ENCODE peak calls at places on chromosomes 2 and 18, in four cellular contexts. J is K562, F is GM12878, V is HepG2. Q is an unnamed sample.

GRCh38 chr2:3097804-3098203 is 279.8 kb downstream of the EIPR1 start:
- DNase-seq in J (no peak), V (no peak), F (no peak), Q (no peak)

GRCh38 chr18:24530630-24531111 is 70.2 kb downstream of the HRH4 start:
- DNase-seq in V (no peak), F (no peak), J (no peak), Q (no peak)

GRCh38 chr2:96949701-96950350 is 36.6 kb downstream of the FAM178B start:
- DNase-seq in F (no peak), V (no peak), J (no peak), Q (no peak)

GRCh38 chr2:6297238-6297637 is 568.5 kb downstream of the CMPK2 start:
- DNase-seq in V (no peak), J (no peak), F (no peak), Q (no peak)

GRCh38 chr2:224946911-224947310 is 95.4 kb downstream of the DOCK10 start:
- DNase-seq in J (no peak), V (no peak), F (no peak), Q (no peak)

GRCh38 chr18:8807502-8807833 is 102.1 kb downstream of the MTCL1 start:
- DNase-seq in F (no peak), V (no peak), J (no peak), Q (no peak)

GRCh38 chr18:78875268-78875997 is 104.2 kb upstream of the SALL3 start:
- DNase-seq in F (no peak), J (peak; percentile 36), V (peak; percentile 8), Q (peak; percentile 67)

GRCh38 chr2:138537170-138537915 is 35.8 kb downstream of the SPOPL start:
- DNase-seq in J (no peak), F (no peak), V (no peak), Q (no peak)

GRCh38 chr2:68653538-68653982 is 10.2 kb downstream of the PROKR1 start:
- DNase-seq in J (peak; percentile 41), V (no peak), F (peak; percentile 7), Q (no peak)

GRCh38 chr2:219631925-219632757 is 4.7 kb downstream of the SLC4A3 start:
- DNase-seq in F (no peak), V (no peak), J (no peak), Q (peak; percentile 8)

GRCh38 chr2:86066915-86067314 is 38.8 kb downstream of the POLR1A start:
- DNase-seq in F (no peak), V (no peak), J (no peak), Q (no peak)

GRCh38 chr2:54471221-54471711 is 15.1 kb downstream of the SPTBN1 start:
- DNase-seq in F (peak; percentile 55), J (no peak), V (peak; percentile 90), Q (no peak)

GRCh38 chr2:12325806-12326205 is 390.9 kb upstream of the TRIB2 start:
- DNase-seq in V (no peak), J (no peak), F (no peak), Q (no peak)

GRCh38 chr2:18889565-18890332 is 300.4 kb upstream of the NT5C1B start:
- DNase-seq in V (peak; percentile 93), F (no peak), J (no peak), Q (no peak)

GRCh38 chr2:135820003-135820618 is 16.9 kb downstream of the LCT start:
- DNase-seq in J (no peak), V (no peak), F (peak; percentile 48), Q (no peak)

GRCh38 chr2:232624554-232624842 is 8.9 kb upstream of the EFHD1 start:
- DNase-seq in J (no peak), V (no peak), F (no peak), Q (no peak)

GRCh38 chr2:129002751-129003150 is 684.1 kb upstream of the HS6ST1 start:
- DNase-seq in J (no peak), F (no peak), V (no peak), Q (no peak)
- TF ChIP-seq CREB1 in J (no peak), F (no peak), V (no peak), Q (no peak)

GRCh38 chr2:23465138-23465537 is 80.2 kb downstream of the KLHL29 start:
- DNase-seq in F (no peak), J (no peak), V (no peak), Q (no peak)

GRCh38 chr2:23467618-23468017 is 82.6 kb downstream of the KLHL29 start:
- DNase-seq in F (no peak), V (no peak), J (no peak), Q (no peak)

GRCh38 chr2:23465982-23466381 is 81.0 kb downstream of the KLHL29 start:
- DNase-seq in V (no peak), J (no peak), F (no peak), Q (no peak)

GRCh38 chr2:23469142-23469540 is 84.2 kb downstream of the KLHL29 start:
- DNase-seq in J (no peak), F (no peak), V (no peak), Q (no peak)

GRCh38 chr2:23468384-23469141 is 83.6 kb downstream of the KLHL29 start:
- DNase-seq in V (no peak), J (peak; percentile 31), F (no peak), Q (no peak)
- TF ChIP-seq CBFB in V (no peak), J (no peak), F (no peak), Q (no peak)

GRCh38 chr18:13264091-13264777 is 45.7 kb downstream of the LDLRAD4 start:
- DNase-seq in J (no peak), F (no peak), V (no peak), Q (no peak)

GRCh38 chr18:13265901-13266207 is 47.3 kb downstream of the LDLRAD4 start:
- DNase-seq in F (no peak), J (no peak), V (no peak), Q (no peak)

GRCh38 chr18:13262839-13263691 is 44.5 kb downstream of the LDLRAD4 start:
- DNase-seq in J (no peak), F (no peak), V (no peak), Q (no peak)

GRCh38 chr18:13266208-13267100 is 47.9 kb downstream of the LDLRAD4 start:
- DNase-seq in V (no peak), F (no peak), J (no peak), Q (no peak)

DNA sequence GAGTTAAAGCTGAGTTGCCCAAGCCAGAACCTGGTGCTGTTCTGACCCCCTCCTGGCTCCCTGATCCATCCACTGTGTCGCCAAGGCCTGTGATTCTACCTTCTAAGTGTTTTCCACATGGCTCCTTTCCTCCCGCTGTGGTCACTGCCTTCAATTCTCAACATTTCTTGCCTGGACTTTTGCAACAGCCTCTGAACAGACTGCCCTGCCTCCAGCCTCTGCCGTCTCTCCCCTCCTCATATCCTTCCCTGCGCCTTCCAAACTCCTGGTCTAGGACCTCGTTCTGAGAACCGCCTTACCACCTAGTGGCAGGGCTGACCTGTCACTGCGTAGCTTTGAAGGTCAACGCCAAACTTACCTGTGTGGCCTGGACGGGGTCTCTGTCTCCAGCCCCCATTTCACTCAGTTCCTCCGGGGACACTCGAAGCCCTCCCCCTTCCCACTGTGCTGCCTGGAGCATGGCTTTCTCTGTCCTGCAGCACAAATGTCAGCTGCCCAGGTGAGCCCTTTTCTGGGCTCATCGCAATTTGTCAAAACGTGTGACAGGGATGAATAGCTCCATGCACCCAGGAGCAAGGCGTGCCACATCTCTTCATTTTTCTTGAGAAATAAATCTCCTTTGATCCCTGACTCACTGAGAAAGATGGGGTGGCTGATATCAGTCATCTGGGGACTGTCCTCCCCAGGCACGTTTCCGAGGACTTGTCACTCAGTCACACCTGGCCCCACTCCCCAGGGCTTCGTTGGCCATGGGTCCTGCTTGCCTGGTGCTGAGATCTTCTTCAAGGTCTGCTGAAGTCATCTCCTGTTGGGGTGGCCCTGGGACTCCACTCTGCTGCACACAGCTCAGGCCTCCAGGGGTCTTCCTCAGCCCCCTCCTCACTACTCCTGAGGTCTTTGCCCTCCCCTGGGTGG is 46.7 kb downstream of the LDLRAD4 start:
- DNase-seq in J (no peak), V (no peak), F (no peak), Q (no peak)
- TF ChIP-seq CREB1 in J (no peak), V (no peak), F (no peak), Q (no peak)

GRCh38 chr2:27966466-27966865 is 75.9 kb downstream of the BABAM2 start:
- DNase-seq in J (no peak), V (no peak), F (no peak), Q (no peak)
- TF ChIP-seq CBFB in J (no peak), V (no peak), F (no peak), Q (no peak)

GRCh38 chr2:237624565-237624964 is 2.8 kb upstream of the LRRFIP1 start:
- DNase-seq in F (no peak), V (no peak), J (no peak), Q (no peak)

GRCh38 chr2:237623428-237624403 is 3.7 kb upstream of the LRRFIP1 start:
- DNase-seq in V (no peak), F (no peak), J (no peak), Q (no peak)

GRCh38 chr2:237625777-237626176 is 1.6 kb upstream of the LRRFIP1 start:
- DNase-seq in F (no peak), V (no peak), J (no peak), Q (no peak)

GRCh38 chr2:237626813-237627451 is 455 bp upstream of the LRRFIP1 start:
- DNase-seq in F (no peak), V (no peak), J (no peak), Q (peak; percentile 64)

DNA sequence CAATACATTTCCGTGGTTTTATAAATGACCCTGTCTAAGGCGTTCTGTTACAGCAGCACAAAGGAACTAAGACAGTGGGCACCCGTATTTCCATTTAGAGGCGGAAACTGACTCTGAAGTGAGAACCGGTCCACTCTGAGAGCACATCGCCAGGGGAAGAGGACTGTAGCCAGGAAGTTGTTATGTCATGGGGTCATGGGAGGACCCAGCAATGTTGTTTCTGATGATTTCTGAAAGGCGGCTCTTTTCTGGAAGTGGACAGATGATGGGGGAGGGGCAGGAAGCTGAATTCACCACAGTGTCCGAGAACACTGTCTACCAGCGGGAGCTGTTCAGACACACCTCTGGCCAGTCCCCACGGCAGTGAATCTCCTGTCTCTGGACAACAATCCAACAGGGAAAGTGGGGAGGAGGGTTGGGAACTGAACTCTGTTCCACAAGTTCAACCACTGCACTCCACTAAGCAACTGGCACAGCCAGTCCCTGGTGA is 2.1 kb upstream of the LRRFIP1 start:
- DNase-seq in F (no peak), J (no peak), V (peak; percentile 39), Q (no peak)
- TF ChIP-seq CREB1 in F (no peak), J (no peak), V (no peak), Q (no peak)

GRCh38 chr2:120791961-120792295 is 56.3 kb downstream of the GLI2 start:
- DNase-seq in V (no peak), F (no peak), J (no peak), Q (no peak)
- TF ChIP-seq CBFB in V (no peak), F (no peak), J (no peak), Q (no peak)

DNA sequence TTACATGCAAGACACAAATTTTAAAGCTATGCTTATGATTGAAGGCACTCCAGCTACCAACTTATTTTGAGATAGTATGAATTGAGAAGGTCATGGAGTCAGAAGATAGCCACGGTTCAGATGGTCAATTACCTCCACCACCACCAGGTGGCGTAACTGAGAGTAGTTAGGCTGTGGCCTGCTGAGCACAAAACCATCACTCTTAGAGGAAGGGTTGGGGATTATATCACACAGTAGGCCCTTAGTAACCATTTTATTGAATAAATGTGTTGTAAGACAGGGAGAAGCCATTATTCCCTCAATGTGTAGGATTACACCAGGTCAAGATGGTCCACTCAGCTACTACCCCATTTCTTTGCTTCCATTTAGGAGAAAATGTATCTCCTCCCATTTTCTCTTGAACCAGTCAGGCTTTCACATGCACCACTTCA is 18.8 kb downstream of the KLHL41 start:
- DNase-seq in V (peak; percentile 65), F (peak; percentile 45), J (peak; percentile 78), Q (peak; percentile 80)
- TF ChIP-seq CREB1 in V (no peak), F (no peak), J (no peak), Q (no peak)